ENCODE peak calls at places on chromosome 17, in ten cellular contexts. R, Q, A, F, L, D, I, E, Z and H are unnamed samples.

GRCh38 chr17:49528966-49529365 is 33.9 kb downstream of the NGFR start:
- DNase-seq in R (no peak), Q (no peak), A (no peak), F (no peak), L (no peak), D (no peak), I (no peak), E (no peak), Z (peak), H (no peak)

GRCh38 chr17:46782250-46782953 is 36.1 kb downstream of the WNT3 start:
- DNase-seq in R (peak), Q (peak), A (peak), F (peak), L (peak), D (no peak), I (no peak), E (no peak), Z (no peak), H (peak)

GRCh38 chr17:27668488-27668823 is 37.5 kb downstream of the LGALS9 start:
- DNase-seq in R (no peak), Q (no peak), A (no peak), F (no peak), L (no peak), D (no peak), I (no peak), E (no peak), Z (no peak), H (no peak)

GRCh38 chr17:73705594-73705993 is 61.3 kb upstream of the SDK2 start:
- DNase-seq in R (no peak), Q (peak), A (no peak), F (no peak), L (no peak), D (no peak), I (no peak), E (peak), Z (no peak), H (no peak)

GRCh38 chr17:53135969-53136368 is 686.8 kb upstream of the KIF2B start:
- DNase-seq in R (no peak), Q (no peak), A (no peak), F (no peak), L (no peak), D (no peak), I (no peak), E (no peak), Z (no peak), H (no peak)

GRCh38 chr17:37815516-37815915 is 70.7 kb upstream of the HNF1B start:
- DNase-seq in R (no peak), Q (peak), A (no peak), F (no peak), L (no peak), D (no peak), I (no peak), E (no peak), Z (no peak), H (no peak)

GRCh38 chr17:79752175-79752574 is 21.4 kb downstream of the ENPP7 start:
- DNase-seq in R (peak), Q (no peak), A (no peak), F (no peak), L (no peak), D (no peak), I (no peak), E (no peak), Z (no peak), H (no peak)

GRCh38 chr17:52159159-52159809 is 770 bp upstream of the CA10 start:
- DNase-seq in R (no peak), Q (no peak), A (no peak), F (no peak), L (no peak), D (no peak), I (no peak), E (no peak), Z (no peak), H (no peak)

GRCh38 chr17:40321502-40322416 is 12.8 kb downstream of the RARA start:
- DNase-seq in R (peak), Q (no peak), A (no peak), F (no peak), L (no peak), D (no peak), I (no peak), E (no peak), Z (no peak), H (no peak)

GRCh38 chr17:27066315-27066714 is 227.6 kb upstream of the WSB1 start:
- DNase-seq in R (no peak), Q (no peak), A (no peak), F (no peak), L (no peak), D (no peak), I (no peak), E (no peak), Z (no peak), H (no peak)

GRCh38 chr17:19392303-19392702 is 5.3 kb upstream of the MFAP4 start:
- DNase-seq in R (no peak), Q (no peak), A (no peak), F (no peak), L (no peak), D (no peak), I (no peak), E (no peak), Z (no peak), H (no peak)

GRCh38 chr17:38591759-38592241 is 14.0 kb downstream of the SRCIN1 start:
- DNase-seq in R (no peak), Q (no peak), A (no peak), F (peak), L (no peak), D (no peak), I (no peak), E (no peak), Z (no peak), H (no peak)

GRCh38 chr17:45813051-45813731 is 29.1 kb downstream of the CRHR1 start:
- DNase-seq in R (no peak), Q (no peak), A (peak), F (no peak), L (no peak), D (peak), I (no peak), E (no peak), Z (no peak), H (no peak)

GRCh38 chr17:29589524-29590260 is at the start of gene GIT1:
- DNase-seq in R (peak), Q (peak), A (peak), F (peak), L (peak), D (no peak), I (peak), E (peak), Z (peak), H (peak)

GRCh38 chr17:29588017-29588557 is 1.4 kb downstream of the GIT1 start:
- DNase-seq in R (no peak), Q (no peak), A (peak), F (no peak), L (peak), D (no peak), I (no peak), E (no peak), Z (no peak), H (no peak)

GRCh38 chr17:29590261-29590978 is 972 bp upstream of the GIT1 start:
- DNase-seq in R (peak), Q (peak), A (peak), F (no peak), L (peak), D (no peak), I (no peak), E (no peak), Z (no peak), H (no peak)

GRCh38 chr17:29587591-29587990 is 1.9 kb downstream of the GIT1 start:
- DNase-seq in R (no peak), Q (no peak), A (no peak), F (no peak), L (no peak), D (no peak), I (no peak), E (no peak), Z (no peak), H (no peak)

DNA sequence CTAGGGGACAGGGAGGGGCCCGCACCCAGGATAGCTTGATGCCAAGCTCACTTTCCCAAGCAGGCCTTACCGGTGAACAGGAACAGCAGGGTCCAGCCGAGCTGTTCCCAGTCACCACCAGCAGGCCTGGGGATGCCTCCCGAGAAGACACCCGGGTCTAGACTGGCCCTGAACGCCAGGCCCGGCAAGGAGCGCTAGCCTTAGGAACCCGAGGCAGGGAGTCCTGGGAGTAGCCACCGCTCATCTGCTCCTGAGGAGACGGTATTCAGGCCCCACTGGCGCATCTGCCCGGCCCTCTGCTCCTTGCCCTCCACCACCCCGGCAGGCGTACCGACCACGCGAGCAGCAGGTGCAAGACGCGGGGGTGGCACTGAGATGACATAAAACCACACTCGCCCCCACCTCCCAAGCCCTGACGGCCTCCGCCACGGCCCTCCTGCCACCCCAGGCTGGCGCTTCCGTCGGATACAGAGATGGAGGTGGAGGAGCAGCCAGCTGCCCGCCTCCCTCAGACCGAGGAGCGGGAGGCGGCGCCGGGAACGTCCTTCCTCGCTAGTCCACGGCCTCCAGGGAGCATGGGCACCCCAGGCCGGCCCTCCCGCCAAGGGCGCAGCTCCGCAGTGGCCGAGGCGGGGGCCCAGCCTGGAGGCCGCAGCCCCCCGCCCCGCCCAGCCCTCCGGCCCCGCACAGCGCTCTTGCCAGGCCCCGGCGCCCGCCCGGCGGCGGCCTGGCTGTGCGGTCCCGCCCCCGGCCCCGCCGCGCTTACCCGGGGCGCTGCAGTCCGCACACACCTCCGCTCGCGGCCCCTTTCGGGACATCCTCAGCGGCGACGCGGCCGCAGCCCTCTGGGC is 662 bp downstream of the GIT1 start:
- DNase-seq in R (peak), Q (peak), A (no peak), F (peak), L (peak), D (no peak), I (no peak), E (no peak), Z (no peak), H (no peak)
- TF ChIP-seq CTCF in R (no peak), Q (no peak), A (no peak), F (no peak), L (no peak), D (no peak), I (no peak), E (no peak), Z (no peak), H (no peak)

GRCh38 chr17:8900626-8901585 is 33.4 kb upstream of the PIK3R6 start:
- DNase-seq in R (no peak), Q (no peak), A (no peak), F (no peak), L (no peak), D (no peak), I (no peak), E (no peak), Z (no peak), H (no peak)
- TF ChIP-seq CTCF in R (no peak), Q (no peak), A (no peak), F (no peak), L (no peak), D (peak), I (no peak), E (no peak), Z (no peak), H (no peak)

DNA sequence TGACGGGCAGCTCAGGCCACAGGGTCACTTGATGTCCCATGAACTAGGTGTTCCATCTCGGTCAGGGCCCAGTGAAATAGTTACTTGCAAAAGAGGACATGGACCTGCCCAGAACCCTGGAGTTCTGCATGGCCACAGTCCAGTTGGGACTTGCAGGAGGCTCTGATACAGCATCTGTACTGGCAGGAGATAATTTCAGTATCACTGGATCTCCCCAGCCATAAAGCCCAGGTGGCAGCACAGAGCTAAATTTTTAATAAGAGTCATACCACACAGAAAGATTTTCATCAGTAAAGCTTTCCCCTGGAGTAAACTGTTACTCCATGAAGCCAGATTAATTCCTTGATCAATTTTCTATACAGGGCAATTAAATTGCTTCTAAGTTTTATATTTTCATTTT is 18.0 kb upstream of the SLC16A5 start:
- DNase-seq in R (no peak), Q (peak), A (no peak), F (peak), L (no peak), D (no peak), I (no peak), E (no peak), Z (no peak), H (no peak)
- TF ChIP-seq CTCF in R (peak), Q (peak), A (no peak), F (no peak), L (no peak), D (peak), I (no peak), E (peak), Z (no peak), H (peak)

DNA sequence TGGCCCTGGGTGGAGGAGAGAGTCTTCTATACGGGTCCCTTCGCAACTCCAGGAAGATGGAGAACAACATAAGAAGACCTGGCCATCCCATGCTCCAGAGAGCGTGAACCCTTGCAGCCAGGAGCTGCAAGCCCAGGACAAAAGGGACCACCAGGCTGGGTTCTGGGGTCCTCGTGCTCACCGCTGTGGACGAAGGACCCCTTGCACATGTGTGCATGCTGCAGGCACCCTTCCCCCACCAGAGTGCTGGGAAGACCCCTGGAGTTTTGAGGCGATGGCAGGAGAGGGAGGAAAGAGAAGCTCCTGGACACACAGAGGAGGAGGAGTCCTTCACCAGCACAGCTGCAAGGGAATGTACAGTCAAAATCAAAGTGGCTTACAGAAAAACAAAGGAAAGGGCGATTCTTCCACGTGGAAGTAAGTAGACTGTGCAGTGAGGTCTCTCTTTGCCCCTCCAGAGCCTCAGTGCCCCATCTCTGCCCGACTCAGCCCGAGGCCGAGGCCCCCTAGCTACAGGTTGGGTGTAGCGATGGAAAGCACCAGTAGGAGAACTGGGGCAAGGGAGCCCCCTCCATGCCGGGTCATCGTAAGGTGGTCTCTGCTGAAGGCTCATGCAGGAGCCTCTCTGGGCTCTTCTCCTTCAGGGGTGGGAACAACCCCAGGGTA is 51.3 kb downstream of the PIMREG start:
- DNase-seq in R (peak), Q (no peak), A (no peak), F (no peak), L (no peak), D (no peak), I (no peak), E (no peak), Z (no peak), H (no peak)
- TF ChIP-seq CTCF in R (no peak), Q (no peak), A (peak), F (no peak), L (no peak), D (peak), I (no peak), E (peak), Z (no peak), H (no peak)

DNA sequence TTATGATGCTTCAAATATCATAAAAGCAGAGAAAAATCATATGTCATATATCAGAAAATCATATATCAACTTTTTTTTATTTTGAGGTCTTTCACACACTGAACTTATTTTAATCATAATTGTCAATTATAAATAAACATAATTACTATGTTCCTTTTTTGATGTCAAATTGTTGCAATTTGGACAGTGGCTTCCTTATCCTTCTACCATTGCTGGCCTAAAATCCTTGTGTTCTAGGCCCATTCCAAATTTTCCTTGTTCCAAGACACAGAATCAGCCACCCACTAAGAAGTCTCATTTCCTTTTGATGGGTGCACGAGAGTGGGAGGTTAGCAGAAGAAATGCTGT is 28.9 kb downstream of the G6PC1 start:
- DNase-seq in R (no peak), Q (no peak), A (no peak), F (no peak), L (no peak), D (no peak), I (no peak), E (no peak), Z (no peak), H (no peak)
- TF ChIP-seq CTCF in R (no peak), Q (no peak), A (no peak), F (no peak), L (no peak), D (no peak), I (no peak), E (no peak), Z (no peak), H (no peak)

DNA sequence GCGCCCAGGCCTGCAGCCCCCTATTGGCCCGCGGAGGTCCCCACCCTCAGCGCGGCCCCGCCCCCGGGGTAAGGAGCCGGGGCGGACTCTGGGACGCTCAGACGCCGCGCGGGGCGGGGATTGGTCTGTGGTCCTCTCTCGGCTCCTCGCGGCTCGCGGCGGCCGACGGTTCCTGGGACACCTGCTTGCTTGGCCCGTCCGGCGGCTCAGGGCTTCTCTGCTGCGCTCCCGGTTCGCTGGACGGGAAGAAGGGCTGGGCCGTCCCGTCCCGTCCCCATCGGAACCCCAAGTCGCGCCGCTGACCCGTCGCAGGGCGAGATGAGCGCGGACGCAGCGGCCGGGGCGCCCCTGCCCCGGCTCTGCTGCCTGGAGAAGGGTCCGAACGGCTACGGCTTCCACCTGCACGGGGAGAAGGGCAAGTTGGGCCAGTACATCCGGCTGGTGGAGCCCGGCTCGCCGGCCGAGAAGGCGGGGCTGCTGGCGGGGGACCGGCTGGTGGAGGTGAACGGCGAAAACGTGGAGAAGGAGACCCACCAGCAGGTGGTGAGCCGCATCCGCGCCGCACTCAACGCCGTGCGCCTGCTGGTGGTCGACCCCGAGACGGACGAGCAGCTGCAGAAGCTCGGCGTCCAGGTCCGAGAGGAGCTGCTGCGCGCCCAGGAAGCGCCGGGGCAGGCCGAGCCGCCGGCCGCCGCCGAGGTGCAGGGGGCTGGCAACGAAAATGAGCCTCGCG is at the start of gene NHERF1:
- DNase-seq in R (peak), Q (peak), A (peak), F (peak), L (peak), D (no peak), I (peak), E (peak), Z (peak), H (peak)
- TF ChIP-seq CTCF in R (peak), Q (no peak), A (peak), F (no peak), L (peak), D (peak), I (no peak), E (no peak), Z (no peak), H (no peak)

DNA sequence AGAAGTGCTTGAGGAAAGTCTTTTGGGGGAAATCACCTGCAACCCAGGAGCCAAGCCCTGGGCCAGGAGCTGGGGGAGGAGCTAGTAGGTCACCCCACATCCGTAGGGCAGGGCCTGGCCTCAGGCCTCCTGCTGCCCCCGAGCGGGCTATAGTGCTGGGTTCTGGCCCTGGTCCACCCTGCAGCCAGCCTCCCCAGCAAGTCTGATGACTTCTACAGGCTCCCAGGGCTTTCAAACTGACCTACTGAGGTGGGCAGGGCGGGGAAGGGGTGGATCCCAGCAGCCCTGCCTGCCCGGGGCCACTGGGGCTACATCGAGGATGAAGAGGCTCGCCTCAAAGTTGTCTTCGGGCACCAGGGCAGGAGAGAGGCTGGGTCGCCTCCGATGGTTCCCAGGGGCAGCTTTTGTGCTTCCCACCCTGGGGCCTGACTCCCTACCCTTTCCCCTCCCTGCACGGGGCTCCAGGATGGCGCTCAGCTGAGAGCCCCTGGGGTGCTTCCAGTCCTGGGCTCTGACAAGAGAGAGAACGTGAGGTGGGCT is 5.0 kb downstream of the CENPX start:
- DNase-seq in R (no peak), Q (no peak), A (no peak), F (no peak), L (no peak), D (no peak), I (no peak), E (no peak), Z (no peak), H (no peak)
- TF ChIP-seq CTCF in R (no peak), Q (no peak), A (no peak), F (no peak), L (no peak), D (no peak), I (no peak), E (no peak), Z (no peak), H (no peak)